ENCODE peak calls at places on chromosome 1, in four cellular contexts. N, V, B and H are unnamed samples.

GRCh38 chr1:58975888-58976287 is 192.0 kb upstream of the JUN start:
- DNase-seq in B (no peak), V (no peak), N (no peak), H (no peak)

GRCh38 chr1:65068202-65069011 is 79.6 kb upstream of the AK4 start:
- DNase-seq in N (no peak), B (no peak), V (no peak), H (peak; percentile 9)

GRCh38 chr1:6962390-6962955 is 177.2 kb downstream of the CAMTA1 start:
- DNase-seq in V (peak; percentile 52), B (peak; percentile 49), N (peak; percentile 49), H (no peak)

GRCh38 chr1:77433934-77434333 is 152.1 kb downstream of the AK5 start:
- DNase-seq in V (no peak), B (no peak), N (no peak), H (no peak)

GRCh38 chr1:201214461-201214860 is 23.8 kb downstream of the IGFN1 start:
- DNase-seq in N (no peak), V (no peak), B (no peak), H (peak; percentile 30)

GRCh38 chr1:158799689-158800088 is 18.7 kb upstream of the OR6N2 start:
- DNase-seq in B (no peak), V (no peak), N (no peak), H (no peak)

GRCh38 chr1:151492120-151492519 is 19.1 kb upstream of the CGN start:
- DNase-seq in B (no peak), N (no peak), V (no peak), H (no peak)

GRCh38 chr1:31573261-31573660 is 3.1 kb upstream of the TINAGL1 start:
- DNase-seq in V (no peak), N (no peak), B (no peak), H (no peak)

GRCh38 chr1:32701951-32702598 is 495 bp downstream of the SYNC start:
- DNase-seq in N (peak; percentile 38), B (peak; percentile 64), V (peak; percentile 53), H (peak; percentile 54)
- H3K4me3 ChIP-seq in N (peak overlapping the region; percentile 83), B (peak overlapping the region; percentile 45), V (peak overlapping the region; percentile 39), H (peak overlapping the region; percentile 75)

GRCh38 chr1:15825800-15826199 is 18.4 kb upstream of the UQCRHL start:
- DNase-seq in B (no peak), V (no peak), N (no peak), H (no peak)
- H3K27ac ChIP-seq in B (no peak overlapping the region), V (no peak overlapping the region), N (peak overlapping the region; percentile 58), H (no peak overlapping the region)

GRCh38 chr1:164602480-164603093 is 43.6 kb downstream of the PBX1 start:
- DNase-seq in N (peak; percentile 35), V (peak; percentile 77), B (peak; percentile 57), H (no peak)
- H3K4me1 ChIP-seq in N (peaks cover 37% of the 10 kb centered on the region), V (peaks cover 9% of the 10 kb centered on the region), B (peaks cover 2% of the 10 kb centered on the region), H (peaks cover 64% of the 10 kb centered on the region)

GRCh38 chr1:80018348-80018747 is 1011.8 kb upstream of the ADGRL4 start:
- DNase-seq in V (no peak), B (no peak), N (no peak), H (no peak)
- H3K4me3 ChIP-seq in V (no peak overlapping the region), B (no peak overlapping the region), N (no peak overlapping the region), H (no peak overlapping the region)

GRCh38 chr1:246583056-246583440 is 16.8 kb downstream of the CNST start:
- DNase-seq in N (no peak), V (no peak), B (no peak), H (peak; percentile 42)

GRCh38 chr1:246583448-246584185 is 17.4 kb downstream of the CNST start:
- DNase-seq in V (no peak), B (peak; percentile 73), N (no peak), H (no peak)

GRCh38 chr1:246579818-246580217 is 13.6 kb downstream of the CNST start:
- DNase-seq in V (no peak), B (no peak), N (no peak), H (no peak)

GRCh38 chr1:246580497-246581047 is 14.3 kb downstream of the CNST start:
- DNase-seq in B (no peak), N (no peak), V (no peak), H (no peak)

GRCh38 chr1:246582301-246583055 is 16.2 kb downstream of the CNST start:
- DNase-seq in V (no peak), N (no peak), B (no peak), H (no peak)
- H3K27ac ChIP-seq in V (no peak overlapping the region), N (peak overlapping the region; percentile 13), B (peak overlapping the region; percentile 41), H (peak overlapping the region; percentile 35)

GRCh38 chr1:207810606-207811295 is 58.9 kb downstream of the CD46 start:
- DNase-seq in V (no peak), N (no peak), B (peak; percentile 22), H (no peak)
- H3K4me1 ChIP-seq in V (peaks cover 40% of the 10 kb centered on the region), N (peaks cover 98% of the 10 kb centered on the region), B (peaks cover 64% of the 10 kb centered on the region), H (peaks cover 13% of the 10 kb centered on the region)

GRCh38 chr1:17658837-17659236 is 96.3 kb upstream of the ACTL8 start:
- DNase-seq in B (peak; percentile 35), N (no peak), V (no peak), H (no peak)
- H3K4me3 ChIP-seq in B (no peak overlapping the region), N (no peak overlapping the region), V (no peak overlapping the region), H (no peak overlapping the region)

GRCh38 chr1:212098771-212099170 is 63.2 kb downstream of the DTL start:
- DNase-seq in V (no peak), N (no peak), B (no peak), H (no peak)
- H3K27ac ChIP-seq in V (no peak overlapping the region), N (no peak overlapping the region), B (no peak overlapping the region), H (no peak overlapping the region)

GRCh38 chr1:82371844-82372498 is 571.2 kb downstream of the ADGRL2 start:
- DNase-seq in N (no peak), V (no peak), B (no peak), H (no peak)

GRCh38 chr1:82367456-82367855 is 566.7 kb downstream of the ADGRL2 start:
- DNase-seq in N (no peak), V (no peak), B (no peak), H (no peak)

DNA sequence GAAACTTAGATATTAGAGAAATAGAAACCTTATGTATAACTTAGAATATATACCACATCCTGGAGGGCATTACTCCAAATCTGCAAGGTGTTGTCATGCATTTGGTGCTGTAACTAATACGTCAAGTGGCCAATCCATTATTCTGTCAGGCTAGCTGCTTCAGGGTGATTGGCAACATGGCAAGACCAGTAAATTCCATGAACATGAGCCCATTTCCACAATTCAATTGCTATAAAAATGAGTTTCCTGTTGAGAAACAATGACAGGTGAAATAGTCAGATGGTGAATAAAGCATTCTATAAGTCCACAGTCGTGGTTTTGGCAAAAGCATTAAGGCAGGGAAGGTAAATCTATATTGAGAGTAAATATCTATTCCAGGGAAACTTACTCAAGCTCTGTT is 566.0 kb downstream of the ADGRL2 start:
- DNase-seq in V (no peak), B (no peak), N (no peak), H (no peak)
- H3K4me1 ChIP-seq in V (no peaks in the 10 kb centered on the region), B (no peaks in the 10 kb centered on the region), N (no peaks in the 10 kb centered on the region), H (peaks cover 3% of the 10 kb centered on the region)